ENCODE peak calls at places on chromosomes 3 and 15, in eight cellular contexts. N, V, B, W, R, U, P and O are unnamed samples.

GRCh38 chr15:67322481-67322880 is 67.9 kb downstream of the IQCH start:
- DNase-seq in V (no peak), U (no peak), B (no peak), N (no peak), R (no peak), W (peak; percentile 24), P (no peak), O (no peak)

GRCh38 chr3:185270262-185270955 is 16.6 kb upstream of the EHHADH start:
- DNase-seq in V (peak; percentile 14), R (no peak), P (peak; percentile 5), U (no peak), B (peak; percentile 39), N (peak; percentile 67), W (peak; percentile 72), O (no peak)

GRCh38 chr3:98628317-98628716 is 34.9 kb upstream of the CPOX start:
- DNase-seq in V (no peak), W (no peak), R (no peak), N (no peak), U (no peak), B (no peak), P (no peak), O (no peak)

GRCh38 chr15:92886815-92887214 is 13.3 kb upstream of the CHD2 start:
- DNase-seq in R (no peak), N (no peak), B (no peak), W (no peak), U (no peak), P (no peak), V (no peak), O (peak; percentile 32)

GRCh38 chr15:80906159-80906775 is 83.4 kb downstream of the MESD start:
- DNase-seq in W (no peak), B (peak; percentile 79), V (no peak), P (no peak), R (no peak), U (peak; percentile 55), N (no peak), O (peak; percentile 72)

GRCh38 chr15:50907866-50908208 is 646 bp upstream of the AP4E1 start:
- DNase-seq in R (no peak), V (peak; percentile 58), P (peak; percentile 64), U (peak; percentile 22), B (peak; percentile 24), W (peak; percentile 68), N (no peak), O (peak; percentile 30)

GRCh38 chr15:74904190-74904805 is 2.4 kb downstream of the FAM219B start:
- DNase-seq in V (no peak), U (no peak), N (no peak), W (no peak), P (no peak), R (no peak), B (no peak), O (no peak)

GRCh38 chr15:67190813-67191212 is 63.6 kb downstream of the AAGAB start:
- DNase-seq in N (no peak), P (no peak), V (no peak), R (no peak), U (no peak), B (no peak), W (no peak), O (no peak)

GRCh38 chr15:90814193-90814811 is 54.1 kb upstream of the FURIN start:
- DNase-seq in U (no peak), W (no peak), V (peak; percentile 49), P (no peak), B (no peak), R (no peak), N (no peak), O (no peak)

GRCh38 chr15:98648654-98649537 is 557 bp downstream of the IGF1R start:
- DNase-seq in R (peak; percentile 81), P (peak; percentile 62), U (no peak), V (peak; percentile 56), B (no peak), W (peak; percentile 69), N (peak; percentile 42), O (no peak)

GRCh38 chr3:111285691-111286090 is 214.1 kb downstream of the NECTIN3 start:
- DNase-seq in V (no peak), W (no peak), B (no peak), P (no peak), N (no peak), R (no peak), U (no peak), O (no peak)

GRCh38 chr15:82663186-82663600 is 16.0 kb upstream of the CPEB1 start:
- DNase-seq in V (peak; percentile 41), N (peak; percentile 32), R (no peak), U (no peak), B (peak; percentile 34), W (peak; percentile 90), P (peak; percentile 63), O (no peak)

GRCh38 chr3:115790759-115791158 is 167.4 kb downstream of the GAP43 start:
- DNase-seq in P (peak; percentile 69), V (peak; percentile 67), B (peak; percentile 99), R (no peak), W (no peak), N (peak; percentile 85), U (no peak), O (no peak)

GRCh38 chr15:31302029-31302657 is 24.5 kb upstream of the KLF13 start:
- DNase-seq in V (no peak), W (no peak), U (no peak), N (no peak), R (peak; percentile 22), B (no peak), P (no peak), O (no peak)

GRCh38 chr15:57150066-57150865 is 226.0 kb upstream of the CGNL1 start:
- DNase-seq in U (no peak), R (no peak), N (no peak), P (no peak), W (no peak), V (no peak), B (peak; percentile 80), O (no peak)

GRCh38 chr3:64889991-64890390 is 202.2 kb upstream of the ADAMTS9 start:
- DNase-seq in B (no peak), U (no peak), W (peak; percentile 11), N (peak; percentile 14), R (no peak), V (no peak), P (no peak), O (no peak)

GRCh38 chr3:177961784-177962183 is 574.5 kb upstream of the KCNMB2 start:
- DNase-seq in W (no peak), B (no peak), P (no peak), N (no peak), V (no peak), R (no peak), U (no peak), O (peak; percentile 4)

GRCh38 chr3:47016934-47017435 is 37.5 kb downstream of the NBEAL2 start:
- DNase-seq in N (peak; percentile 87), R (no peak), W (no peak), B (peak; percentile 87), P (peak; percentile 42), V (peak; percentile 62), U (no peak), O (no peak)

GRCh38 chr15:32919749-32920414 is 202.1 kb downstream of the GREM1 start:
- DNase-seq in R (no peak), P (no peak), N (peak; percentile 63), B (no peak), W (no peak), U (no peak), V (no peak), O (peak; percentile 70)

GRCh38 chr3:42051384-42052131 is 39.6 kb upstream of the TRAK1 start:
- DNase-seq in W (no peak), V (no peak), R (no peak), P (no peak), B (no peak), N (no peak), U (no peak), O (no peak)

GRCh38 chr3:149393355-149394165 is 16.1 kb upstream of the TM4SF1 start:
- DNase-seq in W (peak; percentile 88), V (peak; percentile 31), B (peak; percentile 80), R (peak; percentile 83), N (peak; percentile 48), P (peak; percentile 51), U (peak; percentile 47), O (no peak)

GRCh38 chr3:141305436-141305835 is 62.9 kb upstream of the ZBTB38 start:
- DNase-seq in N (peak; percentile 49), U (no peak), V (no peak), P (no peak), B (no peak), W (peak; percentile 21), R (no peak), O (no peak)

GRCh38 chr3:36911990-36912804 is 32.7 kb downstream of the TRANK1 start:
- DNase-seq in W (no peak), P (peak; percentile 44), R (no peak), V (peak; percentile 50), U (no peak), B (peak; percentile 89), N (peak; percentile 24), O (peak; percentile 17)

GRCh38 chr3:48765376-48765775 is 48.4 kb upstream of the IP6K2 start:
- DNase-seq in V (no peak), U (peak; percentile 1), R (no peak), P (no peak), N (no peak), W (peak; percentile 15), B (peak; percentile 67), O (peak; percentile 1)

GRCh38 chr3:49602877-49603411 is 48.7 kb downstream of the BSN start:
- DNase-seq in P (peak; percentile 68), W (no peak), U (no peak), N (no peak), B (peak; percentile 91), V (peak; percentile 58), R (no peak), O (no peak)

GRCh38 chr15:76987896-76988860 is 6.7 kb upstream of the PSTPIP1 start:
- DNase-seq in N (no peak), U (no peak), W (no peak), P (peak; percentile 85), B (no peak), V (peak; percentile 86), R (peak; percentile 81), O (no peak)

GRCh38 chr3:47042231-47042791 is 62.8 kb downstream of the NBEAL2 start:
- DNase-seq in R (no peak), V (no peak), W (no peak), N (no peak), B (no peak), P (no peak), U (no peak), O (no peak)

GRCh38 chr3:52685285-52685704 is 418 bp downstream of the PBRM1 start:
- DNase-seq in N (peak; percentile 84), U (peak; percentile 79), V (peak; percentile 90), P (peak; percentile 92), R (peak; percentile 93), B (peak; percentile 25), W (peak; percentile 87), O (peak; percentile 45)

GRCh38 chr15:101439285-101439919 is 50.1 kb downstream of the PCSK6 start:
- DNase-seq in U (no peak), W (no peak), N (no peak), R (no peak), V (no peak), B (no peak), P (no peak), O (no peak)

GRCh38 chr15:64502537-64502936 is 42.2 kb downstream of the ZNF609 start:
- DNase-seq in V (no peak), B (peak; percentile 22), P (peak; percentile 13), U (no peak), N (no peak), R (no peak), W (no peak), O (no peak)

GRCh38 chr3:27319847-27320526 is 49.2 kb downstream of the NEK10 start:
- DNase-seq in N (no peak), P (no peak), B (no peak), W (no peak), R (no peak), U (no peak), V (no peak), O (no peak)

GRCh38 chr3:194986208-194987043 is 284.5 kb downstream of the XXYLT1 start:
- DNase-seq in R (no peak), B (peak; percentile 98), N (no peak), U (no peak), V (no peak), P (no peak), W (no peak), O (no peak)

GRCh38 chr15:48352474-48353072 is 21.3 kb downstream of the DUT start:
- DNase-seq in P (peak; percentile 61), V (peak; percentile 50), W (peak; percentile 85), R (no peak), B (peak; percentile 65), N (no peak), U (peak; percentile 51), O (peak; percentile 5)

GRCh38 chr3:46845397-46845859 is 17.8 kb downstream of the MYL3 start:
- DNase-seq in B (no peak), U (no peak), P (no peak), W (peak; percentile 72), R (peak; percentile 90), V (no peak), N (peak; percentile 50), O (no peak)